ENCODE peak calls at places on chromosomes 1 and 21, in five cellular contexts. X, T, Y, C and M are unnamed samples.

GRCh38 chr1:14108356-14109275 is 408.6 kb downstream of the PRDM2 start:
- DNase-seq in X (no peak), T (no peak), Y (no peak), C (no peak), M (no peak)

GRCh38 chr1:234914606-234915290 is 213.9 kb downstream of the TOMM20 start:
- DNase-seq in X (no peak), T (no peak), Y (no peak), C (no peak), M (no peak)

GRCh38 chr1:221032616-221033342 is 153.5 kb downstream of the HLX start:
- DNase-seq in X (no peak), T (no peak), Y (no peak), C (no peak), M (no peak)

GRCh38 chr1:4227986-4228385 is 327.9 kb upstream of the C1orf174 start:
- DNase-seq in X (no peak), T (no peak), Y (no peak), C (no peak), M (no peak)

GRCh38 chr1:169814265-169814664 is 19.6 kb upstream of the METTL18 start:
- DNase-seq in X (no peak), T (no peak), Y (no peak), C (no peak), M (no peak)

GRCh38 chr1:59994302-59995198 is 68.0 kb upstream of the CYP2J2 start:
- DNase-seq in X (no peak), T (no peak), Y (no peak), C (no peak), M (no peak)

GRCh38 chr1:109185990-109186703 is 27.6 kb upstream of the SARS1 start:
- DNase-seq in X (no peak), T (peak; percentile 69), Y (no peak), C (no peak), M (peak; percentile 59)

GRCh38 chr1:30225336-30225735 is 498.0 kb downstream of the MATN1 start:
- DNase-seq in X (no peak), T (peak; percentile 87), Y (no peak), C (no peak), M (no peak)

GRCh38 chr21:16473965-16474364 is 744.2 kb downstream of the USP25 start:
- DNase-seq in X (no peak), T (no peak), Y (no peak), C (no peak), M (no peak)

GRCh38 chr1:227490478-227490877 is 72.9 kb upstream of the ZNF678 start:
- DNase-seq in X (no peak), T (no peak), Y (no peak), C (no peak), M (no peak)

GRCh38 chr1:178011101-178011828 is 41.4 kb upstream of the SEC16B start:
- DNase-seq in X (no peak), T (no peak), Y (no peak), C (no peak), M (no peak)

GRCh38 chr21:46252840-46253239 is 24.3 kb upstream of the LSS start:
- DNase-seq in X (no peak), T (no peak), Y (no peak), C (no peak), M (no peak)

GRCh38 chr1:29549001-29549400 is 312.7 kb downstream of the PTPRU start:
- DNase-seq in X (no peak), T (no peak), Y (no peak), C (no peak), M (no peak)

GRCh38 chr1:230337266-230337665 is 88.9 kb downstream of the PGBD5 start:
- DNase-seq in X (no peak), T (no peak), Y (no peak), C (no peak), M (no peak)